ENCODE peak calls at places on chromosome X, in six cellular contexts. W is ovary, I is suprapubic skin, C is esophagus muscularis mucosa, T is K562, D is A549. Y is an unnamed sample.

GRCh38 chrX:108331126-108331909 is 106.9 kb downstream of the COL4A6 start:
- DNase-seq in W (no peak), I (no peak), C (no peak), T (no peak), D (no peak), Y (no peak)

GRCh38 chrX:1212532-1212931 is at the start of gene CRLF2:
- DNase-seq in W (no peak), I (peak; percentile 15), C (no peak), T (no peak), D (peak; percentile 54), Y (no peak)

GRCh38 chrX:20140410-20140809 is 1.2 kb downstream of the EIF1AX start:
- DNase-seq in W (no peak), I (no peak), C (no peak), T (no peak), D (no peak), Y (no peak)

GRCh38 chrX:19225906-19226305 is 103.6 kb upstream of the ADGRG2 start:
- DNase-seq in W (no peak), I (no peak), C (no peak), T (peak; percentile 22), D (peak; percentile 13), Y (no peak)

GRCh38 chrX:78092296-78092695 is 11.8 kb upstream of the PGK1 start:
- DNase-seq in W (no peak), I (no peak), C (no peak), T (peak; percentile 41), D (no peak), Y (no peak)

GRCh38 chrX:95383778-95384177 is 1300.9 kb upstream of the DIAPH2 start:
- DNase-seq in W (no peak), I (no peak), C (no peak), T (no peak), D (no peak), Y (no peak)

GRCh38 chrX:53768451-53769246 is 82.1 kb upstream of the HUWE1 start:
- DNase-seq in W (no peak), I (no peak), C (no peak), T (no peak), D (no peak), Y (no peak)

GRCh38 chrX:54921427-54922021 is 900 bp downstream of the TRO start:
- DNase-seq in W (peak; percentile 79), I (no peak), C (no peak), T (no peak), D (no peak), Y (no peak)

GRCh38 chrX:105173071-105173470 is 47.4 kb downstream of the TEX13A start:
- DNase-seq in W (no peak), I (no peak), C (no peak), T (no peak), D (no peak), Y (no peak)

GRCh38 chrX:29257516-29257915 is 670.3 kb downstream of the IL1RAPL1 start:
- DNase-seq in W (no peak), I (no peak), C (no peak), T (no peak), D (no peak), Y (no peak)

GRCh38 chrX:70087857-70088256 is 25.6 kb downstream of the OTUD6A start:
- DNase-seq in W (no peak), I (no peak), C (no peak), T (no peak), D (no peak), Y (no peak)

GRCh38 chrX:105063743-105064142 is 156.8 kb downstream of the TEX13A start:
- DNase-seq in W (no peak), I (no peak), C (no peak), T (no peak), D (no peak), Y (no peak)

GRCh38 chrX:14718403-14718802 is 154.5 kb downstream of the FANCB start:
- DNase-seq in W (no peak), I (no peak), C (no peak), T (no peak), D (no peak), Y (no peak)

GRCh38 chrX:30865020-30865419 is 24.0 kb downstream of the TAB3 start:
- DNase-seq in W (no peak), I (no peak), C (no peak), T (peak; percentile 55), D (no peak), Y (peak; percentile 48)

GRCh38 chrX:153690466-153690865 is 2.7 kb downstream of the SLC6A8 start:
- DNase-seq in W (no peak), I (no peak), C (no peak), T (no peak), D (no peak), Y (peak; percentile 26)

GRCh38 chrX:37922926-37923325 is 75.6 kb upstream of the DYNLT3 start:
- DNase-seq in W (no peak), I (no peak), C (no peak), T (peak; percentile 20), D (no peak), Y (no peak)

GRCh38 chrX:38327775-38328081 is 419 bp upstream of the RPGR start:
- DNase-seq in W (no peak), I (no peak), C (no peak), T (no peak), D (no peak), Y (no peak)

GRCh38 chrX:23511783-23512182 is 155.5 kb upstream of the PRDX4 start:
- DNase-seq in W (no peak), I (no peak), C (no peak), T (no peak), D (no peak), Y (no peak)

GRCh38 chrX:105114554-105115130 is 105.9 kb downstream of the TEX13A start:
- DNase-seq in W (no peak), I (no peak), C (no peak), T (no peak), D (no peak), Y (no peak)

GRCh38 chrX:1392376-1393130 is 640 bp upstream of the SLC25A6 start:
- DNase-seq in W (no peak), I (no peak), C (no peak), T (peak; percentile 75), D (peak; percentile 56), Y (peak; percentile 96)

GRCh38 chrX:43676960-43677582 is 21.0 kb downstream of the MAOA start:
- DNase-seq in W (no peak), I (no peak), C (no peak), T (no peak), D (no peak), Y (no peak)

GRCh38 chrX:39841604-39842003 is 256.2 kb downstream of the BCOR start:
- DNase-seq in W (no peak), I (no peak), C (no peak), T (no peak), D (no peak), Y (no peak)

GRCh38 chrX:39837688-39838087 is 260.1 kb downstream of the BCOR start:
- DNase-seq in W (no peak), I (no peak), C (no peak), T (no peak), D (no peak), Y (no peak)

GRCh38 chrX:39836802-39837420 is 260.8 kb downstream of the BCOR start:
- DNase-seq in W (no peak), I (no peak), C (no peak), T (no peak), D (no peak), Y (no peak)

GRCh38 chrX:39840141-39841126 is 257.3 kb downstream of the BCOR start:
- DNase-seq in W (no peak), I (no peak), C (no peak), T (no peak), D (no peak), Y (peak; percentile 30)

GRCh38 chrX:39839371-39839770 is 258.4 kb downstream of the BCOR start:
- DNase-seq in W (no peak), I (no peak), C (no peak), T (no peak), D (no peak), Y (no peak)
- TF ChIP-seq EP300 in W (no peak), I (no peak), C (no peak), T (no peak), D (no peak), Y (no peak)

GRCh38 chrX:6226053-6226645 is 2.5 kb downstream of the NLGN4X start:
- DNase-seq in W (peak; percentile 56), I (no peak), C (no peak), T (no peak), D (no peak), Y (no peak)
- TF ChIP-seq EP300 in W (no peak), I (no peak), C (no peak), T (no peak), D (no peak), Y (no peak)

DNA sequence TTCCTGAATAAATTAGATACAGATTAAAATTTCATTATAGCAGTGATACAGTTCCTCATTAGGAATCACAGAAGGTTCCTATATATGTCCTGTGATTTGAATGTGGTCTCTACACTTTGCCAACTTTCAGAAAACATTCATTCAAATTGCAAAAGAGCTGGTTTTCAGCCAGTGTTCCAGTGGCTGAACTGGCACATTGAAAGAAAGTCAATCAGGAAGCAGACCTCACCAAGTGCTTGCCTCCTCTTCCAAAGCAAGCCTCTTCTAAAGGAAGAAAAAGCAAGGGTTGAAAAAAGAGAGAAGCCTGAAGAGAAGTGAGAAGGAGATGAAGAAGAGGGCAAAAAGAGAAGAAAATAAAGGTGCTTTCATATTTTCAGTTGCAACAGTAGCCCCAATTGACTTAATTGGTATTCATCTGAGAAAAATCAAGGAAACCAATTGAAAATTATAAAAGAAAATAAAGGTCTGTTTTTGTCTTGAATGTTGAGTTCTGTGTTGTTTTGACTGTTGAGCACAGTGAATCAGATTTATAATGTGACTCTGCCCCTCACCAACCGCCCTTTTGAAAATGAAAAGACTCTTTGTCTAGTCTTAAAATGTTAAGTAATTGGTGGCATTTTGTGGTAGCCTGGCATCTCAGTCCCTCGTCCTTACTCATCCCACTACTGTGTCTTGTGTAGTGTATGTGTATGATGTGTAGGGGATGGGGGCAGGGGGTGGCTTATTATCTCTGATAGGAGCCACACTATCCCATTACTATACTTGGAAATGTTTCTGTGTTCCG is 12.5 kb downstream of the KLHL34 start:
- DNase-seq in W (no peak), I (no peak), C (no peak), T (no peak), D (no peak), Y (no peak)
- TF ChIP-seq EP300 in W (no peak), I (no peak), C (no peak), T (no peak), D (no peak), Y (no peak)

GRCh38 chrX:9318213-9318612 is 146.6 kb upstream of the TBL1X start:
- DNase-seq in W (no peak), I (no peak), C (no peak), T (peak; percentile 9), D (no peak), Y (no peak)

GRCh38 chrX:9318761-9319160 is 146.1 kb upstream of the TBL1X start:
- DNase-seq in W (no peak), I (no peak), C (no peak), T (no peak), D (no peak), Y (no peak)

GRCh38 chrX:9315086-9315485 is 149.8 kb upstream of the TBL1X start:
- DNase-seq in W (no peak), I (no peak), C (no peak), T (no peak), D (no peak), Y (no peak)

GRCh38 chrX:9317174-9317573 is 147.7 kb upstream of the TBL1X start:
- DNase-seq in W (no peak), I (no peak), C (no peak), T (no peak), D (no peak), Y (no peak)

DNA sequence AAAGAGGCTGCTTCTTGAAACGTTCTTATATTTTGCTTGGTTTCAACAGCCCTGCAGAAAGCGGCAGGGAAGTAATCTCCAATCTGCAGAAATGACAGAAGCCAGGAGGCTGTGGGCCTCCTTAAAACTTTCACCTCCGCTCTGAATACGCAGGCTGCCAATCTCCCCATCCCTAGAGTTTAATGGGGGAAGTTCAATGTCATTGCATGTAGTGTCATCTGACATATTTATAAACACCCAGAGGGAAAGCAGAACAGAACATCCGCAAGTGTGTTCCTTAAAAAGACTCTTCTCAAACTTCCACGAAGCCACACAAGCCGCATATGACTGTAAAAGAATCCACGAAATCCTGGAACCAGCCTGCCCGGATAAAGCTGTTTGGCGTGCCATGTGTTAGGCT is 148.8 kb upstream of the TBL1X start:
- DNase-seq in W (no peak), I (no peak), C (no peak), T (no peak), D (no peak), Y (no peak)
- TF ChIP-seq EP300 in W (no peak), I (no peak), C (peak; percentile 38), T (no peak), D (no peak), Y (no peak)